ENCODE peak calls at places on chromosomes 13 and 19, in four cellular contexts. C is K562, V is GM12878, W is HL-60. Z is an unnamed sample.

GRCh38 chr19:50817941-50818858 is 5.4 kb downstream of the KLK1 start:
- DNase-seq in C (peak; percentile 97), V (peak; percentile 63), W (no peak), Z (peak; percentile 91)

GRCh38 chr13:93721483-93721882 is 494.9 kb downstream of the GPC6 start:
- DNase-seq in C (no peak), V (no peak), W (no peak), Z (no peak)

GRCh38 chr19:10124429-10124828 is 4.7 kb upstream of the EIF3G start:
- DNase-seq in C (no peak), V (no peak), W (no peak), Z (no peak)

GRCh38 chr19:907183-907853 is 5.7 kb downstream of the R3HDM4 start:
- DNase-seq in C (peak; percentile 95), V (no peak), W (no peak), Z (no peak)

GRCh38 chr13:113981201-113981605 is 7.3 kb upstream of the C13orf46 start:
- DNase-seq in C (no peak), V (no peak), W (no peak), Z (no peak)

GRCh38 chr19:1496714-1497577 is 6.0 kb downstream of the REEP6 start:
- DNase-seq in C (no peak), V (no peak), W (no peak), Z (no peak)

GRCh38 chr13:48551329-48551728 is 18.4 kb upstream of the RCBTB2 start:
- DNase-seq in C (no peak), V (no peak), W (no peak), Z (no peak)

GRCh38 chr19:37505958-37506386 is 767 bp upstream of the ZNF793 start:
- DNase-seq in C (no peak), V (no peak), W (no peak), Z (no peak)

GRCh38 chr19:13190781-13191540 is 40.8 kb downstream of the IER2 start:
- DNase-seq in C (peak; percentile 53), V (no peak), W (no peak), Z (no peak)

GRCh38 chr13:30307194-30307965 is at the start of gene KATNAL1:
- DNase-seq in C (peak; percentile 84), V (no peak), W (peak; percentile 78), Z (peak; percentile 53)

GRCh38 chr13:37109080-37109678 is 3.7 kb upstream of the CSNK1A1L start:
- DNase-seq in C (no peak), V (no peak), W (no peak), Z (no peak)

GRCh38 chr13:53142301-53142700 is 113.7 kb downstream of the OLFM4 start:
- DNase-seq in C (no peak), V (no peak), W (no peak), Z (no peak)

GRCh38 chr13:56893843-56894242 is 246.9 kb upstream of the PRR20A start:
- DNase-seq in C (no peak), V (no peak), W (no peak), Z (no peak)

GRCh38 chr13:94332360-94333040 is 147.0 kb downstream of the DCT start:
- DNase-seq in C (no peak), V (no peak), W (no peak), Z (no peak)

GRCh38 chr19:35224681-35225604 is 3.6 kb downstream of the FAM187B start:
- DNase-seq in C (peak; percentile 92), V (no peak), W (no peak), Z (no peak)

GRCh38 chr13:31067416-31068118 is 94.1 kb downstream of the HSPH1 start:
- DNase-seq in C (no peak), V (no peak), W (no peak), Z (no peak)

GRCh38 chr13:98761979-98762616 is 9.6 kb upstream of the SLC15A1 start:
- DNase-seq in C (no peak), V (no peak), W (no peak), Z (no peak)

GRCh38 chr13:98187155-98187726 is 10.2 kb upstream of the RNF113B start:
- DNase-seq in C (no peak), V (no peak), W (no peak), Z (no peak)

GRCh38 chr13:79810671-79811070 is 329.7 kb downstream of the NDFIP2 start:
- DNase-seq in C (no peak), V (no peak), W (no peak), Z (no peak)

GRCh38 chr19:8831832-8832131 is 322 bp downstream of the ZNF558 start:
- DNase-seq in C (no peak), V (no peak), W (no peak), Z (no peak)

DNA sequence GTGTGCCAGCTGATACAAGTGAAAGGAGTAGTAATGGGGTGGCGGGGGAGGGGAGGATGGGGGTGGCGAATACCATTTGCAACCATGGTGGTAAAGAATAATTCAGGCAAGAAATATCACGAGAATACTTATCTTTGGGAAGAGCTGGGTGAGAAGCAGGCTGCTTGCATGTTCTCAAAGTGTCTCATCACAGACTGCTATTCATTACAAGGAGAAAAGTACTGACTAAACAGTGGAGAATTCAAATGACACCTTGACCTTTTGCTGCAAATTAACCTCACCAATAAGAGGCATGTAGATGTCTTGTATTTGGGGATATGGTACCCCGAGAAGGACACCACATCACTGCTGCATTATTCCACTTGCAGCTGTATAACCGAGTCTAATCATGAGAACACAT is 585.7 kb upstream of the GPC6 start:
- DNase-seq in C (no peak), V (no peak), W (no peak), Z (no peak)
- TF ChIP-seq SPI1 in C (no peak), V (no peak), W (no peak), Z (no peak)

GRCh38 chr13:111920306-111920931 is 146.5 kb upstream of the SOX1 start:
- DNase-seq in C (no peak), V (no peak), W (no peak), Z (no peak)
- TF ChIP-seq SPI1 in C (no peak), V (no peak), W (no peak), Z (no peak)

GRCh38 chr13:51122868-51123267 is 11.8 kb upstream of the C13orf42 start:
- DNase-seq in C (no peak), V (peak; percentile 9), W (no peak), Z (no peak)

GRCh38 chr13:51130348-51130747 is 19.3 kb upstream of the C13orf42 start:
- DNase-seq in C (no peak), V (no peak), W (no peak), Z (no peak)

GRCh38 chr13:51125495-51126226 is 14.6 kb upstream of the C13orf42 start:
- DNase-seq in C (peak; percentile 44), V (peak; percentile 16), W (peak; percentile 71), Z (peak; percentile 29)
- TF ChIP-seq SPI1 in C (no peak), V (no peak), W (no peak), Z (no peak)

DNA sequence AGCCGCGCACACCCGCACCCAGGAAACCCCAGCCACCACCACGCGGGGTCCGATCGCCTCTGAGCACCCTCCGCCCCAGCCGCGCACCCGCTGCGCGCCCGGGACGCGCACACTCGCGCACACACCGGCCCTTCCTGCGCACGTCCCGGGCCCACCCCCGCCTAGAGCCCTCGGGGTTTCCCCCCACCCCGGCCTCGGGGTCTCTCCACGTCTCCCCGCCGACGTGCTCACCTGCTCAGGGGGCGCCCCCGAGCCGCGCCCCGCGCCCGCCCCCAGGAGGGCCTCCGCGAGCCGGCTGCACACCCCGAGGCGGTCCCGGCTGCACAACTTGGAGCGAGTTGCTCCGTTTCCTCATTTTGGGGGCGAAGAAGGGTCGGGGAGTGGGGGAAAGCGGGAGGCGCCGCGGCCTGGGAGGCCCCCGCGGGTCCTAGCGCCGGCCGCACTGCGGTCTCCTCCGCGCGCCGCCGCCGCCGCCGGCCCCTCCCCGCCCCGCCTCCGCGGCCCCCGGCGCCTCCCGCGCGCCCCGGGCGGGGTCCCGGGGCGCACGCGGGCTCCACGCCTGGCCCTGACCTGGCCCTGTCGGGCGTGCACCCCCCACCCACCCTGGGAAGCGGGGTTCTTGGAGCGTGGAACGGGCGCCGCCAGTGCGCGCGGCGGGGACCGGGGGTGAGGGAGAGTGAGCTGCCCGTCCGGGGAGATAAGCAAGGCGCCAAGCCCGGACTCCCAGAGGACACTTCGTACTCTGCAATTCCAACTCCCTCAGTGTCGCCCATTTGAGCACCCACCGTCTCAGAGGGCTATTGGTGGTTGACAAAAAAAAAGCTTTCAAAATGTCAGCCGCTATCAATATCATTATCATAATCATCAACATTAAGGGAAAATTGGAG is at the start of gene MATK:
- DNase-seq in C (peak; percentile 76), V (no peak), W (peak; percentile 75), Z (no peak)
- TF ChIP-seq SPI1 in C (peak; percentile 36), V (no peak), W (peak; percentile 76), Z (no peak)

DNA sequence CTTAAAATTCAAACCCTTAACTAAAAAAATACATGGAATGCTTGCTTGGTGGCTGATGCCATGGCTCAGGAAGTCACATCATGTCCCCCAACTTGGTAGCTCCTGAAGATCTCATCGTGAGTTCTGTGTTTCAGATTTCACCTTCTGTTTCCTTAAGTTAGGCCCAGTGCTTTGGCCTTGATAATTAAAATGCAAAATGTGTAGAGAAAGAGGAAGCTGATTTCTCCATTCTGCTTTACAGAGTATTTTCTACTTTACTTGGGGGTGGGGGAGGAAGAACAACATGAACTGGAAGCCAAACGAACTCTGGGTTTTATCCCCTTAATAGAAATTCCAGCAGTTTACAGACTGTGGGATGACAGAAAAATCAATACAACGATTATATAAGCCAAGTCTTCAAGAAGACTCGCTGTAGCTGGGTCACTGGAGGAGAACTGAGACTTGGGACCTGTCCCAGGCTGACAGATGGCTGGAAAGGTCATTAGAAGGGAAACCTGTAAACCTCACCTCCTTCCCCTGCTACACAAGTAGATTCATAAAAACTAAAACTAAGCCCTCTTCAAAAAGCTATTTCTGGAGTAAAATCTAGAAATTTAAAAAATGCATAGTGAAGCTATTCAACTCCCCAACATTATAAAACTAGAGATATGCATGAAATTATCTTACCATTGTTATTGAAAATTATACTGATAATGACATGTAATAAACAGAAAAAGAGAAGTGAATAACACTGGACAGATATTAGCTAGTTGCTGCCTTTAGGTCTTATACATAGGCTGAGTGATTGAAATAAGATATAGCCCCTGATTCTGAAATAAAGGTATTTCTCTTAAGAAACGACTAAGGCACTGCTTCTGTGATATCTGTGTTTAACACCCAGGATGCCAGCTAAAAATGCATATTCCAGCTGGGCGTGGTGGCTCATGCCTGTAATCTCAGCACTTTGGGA is 22.1 kb upstream of the GGACT start:
- DNase-seq in C (no peak), V (peak; percentile 12), W (peak; percentile 57), Z (no peak)
- TF ChIP-seq SPI1 in C (no peak), V (no peak), W (peak; percentile 71), Z (peak; percentile 31)

GRCh38 chr13:35830850-35831450 is 300.2 kb downstream of the DCLK1 start:
- DNase-seq in C (no peak), V (no peak), W (no peak), Z (no peak)

GRCh38 chr13:35833031-35833430 is 298.2 kb downstream of the DCLK1 start:
- DNase-seq in C (no peak), V (no peak), W (no peak), Z (no peak)

GRCh38 chr13:35836476-35836875 is 294.7 kb downstream of the DCLK1 start:
- DNase-seq in C (no peak), V (no peak), W (no peak), Z (no peak)

GRCh38 chr13:35832551-35832950 is 298.6 kb downstream of the DCLK1 start:
- DNase-seq in C (no peak), V (no peak), W (no peak), Z (no peak)

GRCh38 chr13:35833571-35834305 is 297.4 kb downstream of the DCLK1 start:
- DNase-seq in C (no peak), V (no peak), W (no peak), Z (no peak)
- TF ChIP-seq SPI1 in C (no peak), V (no peak), W (no peak), Z (no peak)

GRCh38 chr19:41998246-41999020 is 4.4 kb upstream of the ATP1A3 start:
- DNase-seq in C (peak; percentile 78), V (no peak), W (peak; percentile 41), Z (peak; percentile 66)
- TF ChIP-seq SPI1 in C (no peak), V (no peak), W (no peak), Z (no peak)

GRCh38 chr19:38975861-38976271 is 324 bp upstream of the FBXO17 start:
- DNase-seq in C (no peak), V (no peak), W (no peak), Z (no peak)
- TF ChIP-seq SPI1 in C (no peak), V (no peak), W (no peak), Z (no peak)